ENCODE peak calls at places on chromosomes 3 and 15, in four cellular contexts. One of them, this sample, is unnamed.

GRCh38 chr3:72273615-72274014 is 488.7 kb upstream of the PROK2 start:
- DNase-seq in HCT116: no peak
- DNase-seq in fibroblast of lung: peak; percentile 97
- DNase-seq in PC-9: no peak
- DNase-seq in this sample: peak; percentile 90

GRCh38 chr15:96395687-96396086 is 65.2 kb downstream of the NR2F2 start:
- DNase-seq in PC-9: no peak
- DNase-seq in HCT116: no peak
- DNase-seq in fibroblast of lung: no peak
- DNase-seq in this sample: no peak

GRCh38 chr15:72184165-72184811 is 13.3 kb downstream of the GRAMD2A start:
- DNase-seq in PC-9: peak; percentile 79
- DNase-seq in HCT116: peak; percentile 13
- DNase-seq in fibroblast of lung: peak; percentile 45
- DNase-seq in this sample: peak; percentile 47

GRCh38 chr3:139588450-139588849 is 48.9 kb upstream of the RBP1 start:
- DNase-seq in PC-9: no peak
- DNase-seq in HCT116: peak; percentile 6
- DNase-seq in fibroblast of lung: no peak
- DNase-seq in this sample: no peak

GRCh38 chr3:97793415-97794019 is 28.3 kb upstream of the CRYBG3 start:
- DNase-seq in HCT116: peak; percentile 26
- DNase-seq in fibroblast of lung: peak; percentile 40
- DNase-seq in PC-9: peak; percentile 59
- DNase-seq in this sample: peak; percentile 21

GRCh38 chr15:40190591-40190990 is 29.7 kb downstream of the BUB1B start:
- DNase-seq in PC-9: no peak
- DNase-seq in HCT116: no peak
- DNase-seq in fibroblast of lung: peak; percentile 75
- DNase-seq in this sample: no peak

GRCh38 chr3:127367593-127367992 is 79.7 kb upstream of the PRR20G start:
- DNase-seq in PC-9: no peak
- DNase-seq in fibroblast of lung: no peak
- DNase-seq in HCT116: no peak
- DNase-seq in this sample: no peak

GRCh38 chr15:48352474-48353072 is 21.3 kb downstream of the DUT start:
- DNase-seq in PC-9: peak; percentile 61
- DNase-seq in fibroblast of lung: peak; percentile 66
- DNase-seq in HCT116: peak; percentile 77
- DNase-seq in this sample: peak; percentile 57

GRCh38 chr3:57382933-57383332 is 90.4 kb upstream of the ASB14 start:
- DNase-seq in PC-9: no peak
- DNase-seq in fibroblast of lung: peak; percentile 42
- DNase-seq in HCT116: no peak
- DNase-seq in this sample: no peak

GRCh38 chr3:157294953-157295352 is 135.0 kb upstream of the CCNL1 start:
- DNase-seq in fibroblast of lung: no peak
- DNase-seq in PC-9: no peak
- DNase-seq in HCT116: no peak
- DNase-seq in this sample: no peak

GRCh38 chr15:41919954-41920538 is 26.2 kb upstream of the SPTBN5 start:
- DNase-seq in fibroblast of lung: peak; percentile 91
- DNase-seq in HCT116: no peak
- DNase-seq in PC-9: no peak
- DNase-seq in this sample: no peak

GRCh38 chr3:60953406-60953805 is 297.8 kb downstream of the FHIT start:
- DNase-seq in PC-9: no peak
- DNase-seq in HCT116: no peak
- DNase-seq in fibroblast of lung: peak; percentile 51
- DNase-seq in this sample: no peak

GRCh38 chr3:177473903-177474302 is 276.6 kb upstream of the TBL1XR1 start:
- DNase-seq in PC-9: no peak
- DNase-seq in HCT116: no peak
- DNase-seq in fibroblast of lung: no peak
- DNase-seq in this sample: no peak

GRCh38 chr3:185420762-185421161 is 57.8 kb downstream of the MAP3K13 start:
- DNase-seq in fibroblast of lung: peak; percentile 25
- DNase-seq in PC-9: no peak
- DNase-seq in HCT116: no peak
- DNase-seq in this sample: no peak

GRCh38 chr3:171646357-171647133 is 163.7 kb downstream of the PLD1 start:
- DNase-seq in HCT116: peak; percentile 36
- DNase-seq in PC-9: peak; percentile 51
- DNase-seq in fibroblast of lung: peak; percentile 60
- DNase-seq in this sample: no peak

GRCh38 chr15:101269479-101270223 is 7.6 kb downstream of the SELENOS start:
- DNase-seq in fibroblast of lung: peak; percentile 29
- DNase-seq in PC-9: no peak
- DNase-seq in HCT116: no peak
- DNase-seq in this sample: no peak

GRCh38 chr15:42549052-42549491 is 434 bp downstream of the HAUS2 start:
- DNase-seq in HCT116: no peak
- DNase-seq in fibroblast of lung: peak; percentile 27
- DNase-seq in PC-9: no peak
- DNase-seq in this sample: no peak

GRCh38 chr15:74901612-74902063 is 5.0 kb downstream of the FAM219B start:
- DNase-seq in PC-9: peak; percentile 85
- DNase-seq in HCT116: no peak
- DNase-seq in fibroblast of lung: no peak
- DNase-seq in this sample: peak; percentile 58

GRCh38 chr3:106371605-106372292 is 502.9 kb upstream of the CBLB start:
- DNase-seq in HCT116: no peak
- DNase-seq in fibroblast of lung: peak; percentile 43
- DNase-seq in PC-9: no peak
- DNase-seq in this sample: no peak

GRCh38 chr15:38490231-38490630 is 36.3 kb downstream of the FAM98B start:
- DNase-seq in fibroblast of lung: peak; percentile 69
- DNase-seq in PC-9: no peak
- DNase-seq in HCT116: no peak
- DNase-seq in this sample: peak; percentile 86

GRCh38 chr3:50447290-50447840 is 56.1 kb downstream of the CACNA2D2 start:
- DNase-seq in PC-9: no peak
- DNase-seq in fibroblast of lung: no peak
- DNase-seq in HCT116: no peak
- DNase-seq in this sample: no peak

GRCh38 chr15:80836991-80837390 is 57.8 kb downstream of the CEMIP start:
- DNase-seq in HCT116: no peak
- DNase-seq in fibroblast of lung: peak; percentile 34
- DNase-seq in PC-9: no peak
- DNase-seq in this sample: no peak

GRCh38 chr3:49182682-49183081 is 11.3 kb downstream of the KLHDC8B start:
- DNase-seq in HCT116: no peak
- DNase-seq in fibroblast of lung: no peak
- DNase-seq in PC-9: no peak
- DNase-seq in this sample: no peak

GRCh38 chr3:24060055-24060454 is 115.0 kb downstream of the NR1D2 start:
- DNase-seq in PC-9: peak; percentile 61
- DNase-seq in HCT116: no peak
- DNase-seq in fibroblast of lung: peak; percentile 87
- DNase-seq in this sample: no peak

GRCh38 chr3:87710511-87710910 is 348.3 kb downstream of the CGGBP1 start:
- DNase-seq in HCT116: no peak
- DNase-seq in fibroblast of lung: no peak
- DNase-seq in PC-9: no peak
- DNase-seq in this sample: no peak

GRCh38 chr3:110362756-110363155 is 708.9 kb upstream of the NECTIN3 start:
- DNase-seq in fibroblast of lung: no peak
- DNase-seq in HCT116: no peak
- DNase-seq in PC-9: no peak
- DNase-seq in this sample: no peak

GRCh38 chr15:60125334-60125733 is 121.2 kb downstream of the FOXB1 start:
- DNase-seq in fibroblast of lung: no peak
- DNase-seq in PC-9: no peak
- DNase-seq in HCT116: no peak
- DNase-seq in this sample: no peak

GRCh38 chr15:92672102-92672501 is 16.5 kb upstream of the FAM174B start:
- DNase-seq in PC-9: no peak
- DNase-seq in HCT116: no peak
- DNase-seq in fibroblast of lung: no peak
- DNase-seq in this sample: no peak

GRCh38 chr15:62737551-62737950 is 305.0 kb upstream of the TPM1 start:
- DNase-seq in fibroblast of lung: peak; percentile 24
- DNase-seq in HCT116: no peak
- DNase-seq in PC-9: peak; percentile 36
- DNase-seq in this sample: no peak

GRCh38 chr15:62739507-62739906 is 303.0 kb upstream of the TPM1 start:
- DNase-seq in fibroblast of lung: peak; percentile 92
- DNase-seq in HCT116: no peak
- DNase-seq in PC-9: peak; percentile 63
- DNase-seq in this sample: peak; percentile 39

GRCh38 chr15:62740141-62741004 is 302.2 kb upstream of the TPM1 start:
- DNase-seq in PC-9: no peak
- DNase-seq in fibroblast of lung: peak; percentile 58
- DNase-seq in HCT116: no peak
- DNase-seq in this sample: no peak

GRCh38 chr15:62741106-62741505 is 301.4 kb upstream of the TPM1 start:
- DNase-seq in HCT116: no peak
- DNase-seq in PC-9: no peak
- DNase-seq in fibroblast of lung: no peak
- DNase-seq in this sample: no peak

DNA sequence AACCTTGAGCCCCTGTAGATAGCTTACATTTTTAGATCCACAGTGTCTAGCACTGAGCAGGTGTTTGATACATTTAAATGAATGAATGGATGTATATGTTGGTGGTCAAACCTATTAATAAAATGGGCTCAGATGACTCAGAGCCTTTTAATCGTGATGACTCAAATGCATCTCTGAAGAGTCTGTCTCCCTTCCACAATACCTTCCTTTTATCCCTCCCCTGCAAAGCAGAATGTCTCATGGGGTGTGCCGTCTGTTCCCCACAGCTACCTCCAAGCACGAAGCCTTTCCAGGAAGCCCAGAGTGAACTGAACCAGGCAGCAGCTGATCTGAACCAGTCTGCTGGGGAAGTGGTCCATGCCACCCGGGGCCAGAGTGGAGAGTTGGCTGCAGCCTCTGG is 303.5 kb upstream of the TPM1 start:
- DNase-seq in HCT116: peak; percentile 68
- DNase-seq in fibroblast of lung: peak; percentile 92
- DNase-seq in PC-9: peak; percentile 77
- DNase-seq in this sample: no peak
- H3K27ac ChIP-seq in HCT116: no peak overlapping the region
- H3K27ac ChIP-seq in fibroblast of lung: no peak overlapping the region
- H3K27ac ChIP-seq in PC-9: peak overlapping the region; percentile 45
- H3K27ac ChIP-seq in this sample: peak overlapping the region; percentile 78

DNA sequence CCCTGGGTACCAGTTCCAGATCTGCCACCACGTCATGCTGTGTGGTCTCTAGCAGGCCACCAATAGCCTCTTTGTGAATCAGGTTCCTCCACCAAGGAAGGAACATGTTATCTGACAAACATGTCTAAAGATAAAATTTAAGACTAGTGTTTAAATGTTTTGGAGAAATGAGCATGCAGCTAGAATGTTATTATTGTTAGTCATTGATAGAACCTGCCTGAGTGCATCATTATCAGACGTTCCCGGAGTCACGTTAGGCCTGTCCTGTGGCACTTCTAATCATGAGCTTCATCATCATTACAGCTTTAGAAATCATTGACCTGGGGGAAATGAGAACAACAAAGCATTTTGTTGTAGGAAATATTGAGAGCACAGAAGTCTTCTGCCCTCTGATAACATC is 58.9 kb upstream of the FURIN start:
- DNase-seq in PC-9: no peak
- DNase-seq in fibroblast of lung: peak; percentile 12
- DNase-seq in HCT116: no peak
- DNase-seq in this sample: no peak
- H3K36me3 ChIP-seq in PC-9: peaks cover 3% of the 10 kb centered on the region
- H3K36me3 ChIP-seq in fibroblast of lung: no peaks in the 10 kb centered on the region
- H3K36me3 ChIP-seq in HCT116: peaks cover 25% of the 10 kb centered on the region
- H3K36me3 ChIP-seq in this sample: peaks cover 61% of the 10 kb centered on the region

GRCh38 chr3:108662141-108662738 is 72.7 kb downstream of the DZIP3 start:
- DNase-seq in fibroblast of lung: peak; percentile 63
- DNase-seq in PC-9: peak; percentile 66
- DNase-seq in HCT116: peak; percentile 43
- DNase-seq in this sample: no peak

GRCh38 chr3:108664266-108664665 is 74.7 kb downstream of the DZIP3 start:
- DNase-seq in PC-9: no peak
- DNase-seq in HCT116: no peak
- DNase-seq in fibroblast of lung: peak; percentile 13
- DNase-seq in this sample: no peak

GRCh38 chr3:108667312-108667711 is 77.8 kb downstream of the DZIP3 start:
- DNase-seq in PC-9: no peak
- DNase-seq in fibroblast of lung: no peak
- DNase-seq in HCT116: no peak
- DNase-seq in this sample: no peak

GRCh38 chr3:108661699-108662098 is 72.2 kb downstream of the DZIP3 start:
- DNase-seq in fibroblast of lung: no peak
- DNase-seq in HCT116: no peak
- DNase-seq in PC-9: no peak
- DNase-seq in this sample: no peak
- H3K4me3 ChIP-seq in fibroblast of lung: no peak overlapping the region
- H3K4me3 ChIP-seq in HCT116: no peak overlapping the region
- H3K4me3 ChIP-seq in PC-9: no peak overlapping the region
- H3K4me3 ChIP-seq in this sample: no peak overlapping the region

DNA sequence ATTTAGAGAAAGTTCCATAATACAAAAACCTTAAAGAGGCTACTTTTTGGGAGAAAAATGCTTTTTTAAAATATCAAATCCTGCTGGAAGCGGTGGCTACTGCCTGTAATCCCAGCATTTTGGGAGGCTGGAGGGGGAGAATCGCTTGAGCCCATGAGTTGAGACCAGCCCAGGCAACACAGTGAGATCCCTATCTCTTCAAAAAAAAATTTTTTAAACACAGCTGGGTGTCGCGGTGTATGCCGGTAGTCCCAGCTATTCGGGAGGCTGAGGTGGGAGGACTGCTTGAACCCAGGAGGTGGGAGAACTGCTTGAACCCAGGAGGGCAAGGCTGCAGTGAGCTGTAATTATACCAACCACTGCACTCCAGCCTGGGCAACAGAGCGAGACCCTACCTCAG is 14.2 kb downstream of the SLTM start:
- DNase-seq in fibroblast of lung: no peak
- DNase-seq in HCT116: no peak
- DNase-seq in PC-9: no peak
- DNase-seq in this sample: no peak
- H3K27ac ChIP-seq in fibroblast of lung: no peak overlapping the region
- H3K27ac ChIP-seq in HCT116: no peak overlapping the region
- H3K27ac ChIP-seq in PC-9: no peak overlapping the region
- H3K27ac ChIP-seq in this sample: no peak overlapping the region

GRCh38 chr3:33581666-33582065 is 136.4 kb downstream of the CLASP2 start:
- DNase-seq in HCT116: no peak
- DNase-seq in PC-9: no peak
- DNase-seq in fibroblast of lung: no peak
- DNase-seq in this sample: no peak

GRCh38 chr3:33579181-33579510 is 138.9 kb downstream of the CLASP2 start:
- DNase-seq in HCT116: no peak
- DNase-seq in PC-9: no peak
- DNase-seq in fibroblast of lung: no peak
- DNase-seq in this sample: no peak

GRCh38 chr3:33577588-33577987 is 137.4 kb upstream of the UBP1 start:
- DNase-seq in fibroblast of lung: no peak
- DNase-seq in PC-9: no peak
- DNase-seq in HCT116: no peak
- DNase-seq in this sample: no peak

GRCh38 chr3:33578325-33579180 is 138.3 kb upstream of the UBP1 start:
- DNase-seq in PC-9: peak; percentile 64
- DNase-seq in HCT116: no peak
- DNase-seq in fibroblast of lung: peak; percentile 15
- DNase-seq in this sample: peak; percentile 48

GRCh38 chr3:33579843-33580242 is 138.2 kb downstream of the CLASP2 start:
- DNase-seq in HCT116: no peak
- DNase-seq in PC-9: no peak
- DNase-seq in fibroblast of lung: no peak
- DNase-seq in this sample: no peak
- H3K36me3 ChIP-seq in HCT116: peaks cover 3% of the 10 kb centered on the region
- H3K36me3 ChIP-seq in PC-9: no peaks in the 10 kb centered on the region
- H3K36me3 ChIP-seq in fibroblast of lung: no peaks in the 10 kb centered on the region
- H3K36me3 ChIP-seq in this sample: no peaks in the 10 kb centered on the region